ENCODE peak calls at places on chromosomes 3 and 15, in four cellular contexts. F, D, S and G are unnamed samples.

GRCh38 chr3:185717121-185717520 is 107.7 kb downstream of the IGF2BP2 start:
- DNase-seq in D (no peak), F (no peak), S (no peak), G (no peak)

GRCh38 chr15:40863660-40864285 is 10.3 kb downstream of the RHOV start:
- DNase-seq in D (no peak), S (no peak), F (no peak), G (no peak)

GRCh38 chr3:53617893-53618523 is 123.6 kb downstream of the CACNA1D start:
- DNase-seq in S (no peak), D (no peak), F (no peak), G (no peak)

GRCh38 chr3:129577356-129577755 is 29.1 kb downstream of the PLXND1 start:
- DNase-seq in D (no peak), S (no peak), F (no peak), G (no peak)

GRCh38 chr3:134601539-134602439 is 49.0 kb downstream of the KY start:
- DNase-seq in D (no peak), F (no peak), S (no peak), G (no peak)

GRCh38 chr3:23811117-23811487 is 5.3 kb downstream of the UBE2E1 start:
- DNase-seq in F (no peak), D (no peak), S (no peak), G (no peak)

GRCh38 chr3:13078158-13078905 is 5.1 kb upstream of the IQSEC1 start:
- DNase-seq in D (no peak), F (no peak), S (no peak), G (no peak)

GRCh38 chr3:167656821-167657220 is 3.1 kb upstream of the WDR49 start:
- DNase-seq in S (no peak), F (no peak), D (no peak), G (no peak)

GRCh38 chr3:195151866-195152526 is 119.0 kb downstream of the XXYLT1 start:
- DNase-seq in S (no peak), D (no peak), F (no peak), G (no peak)

GRCh38 chr15:99385865-99386264 is 134.6 kb downstream of the LRRC28 start:
- DNase-seq in S (no peak), D (peak; percentile 49), F (no peak), G (no peak)

GRCh38 chr15:38930851-38931572 is 366.4 kb upstream of the RASGRP1 start:
- DNase-seq in F (no peak), S (no peak), D (no peak), G (no peak)

GRCh38 chr3:16849240-16849639 is 35.5 kb upstream of the PLCL2 start:
- DNase-seq in S (peak; percentile 45), F (peak; percentile 65), D (peak; percentile 51), G (peak; percentile 6)

GRCh38 chr15:48317221-48317620 is 14.0 kb upstream of the DUT start:
- DNase-seq in S (no peak), D (no peak), F (no peak), G (no peak)

GRCh38 chr3:175941352-175941751 is 1082.2 kb downstream of the NAALADL2 start:
- DNase-seq in S (no peak), D (no peak), F (no peak), G (no peak)

GRCh38 chr15:74631935-74632560 is 16.4 kb downstream of the CLK3 start:
- DNase-seq in F (peak; percentile 77), S (peak; percentile 47), D (peak; percentile 65), G (no peak)